ENCODE peak calls at places on chromosomes 6 and 20, in four cellular contexts. F is HCT116, S is left ventricle myocardium inferior, M is sigmoid colon. P is an unnamed sample.

GRCh38 chr6:12614468-12614867 is 102.1 kb upstream of the PHACTR1 start:
- DNase-seq in F (no peak), S (no peak), M (no peak), P (no peak)

GRCh38 chr6:160733045-160733646 is 31.1 kb downstream of the PLG start:
- DNase-seq in F (peak), S (no peak), M (no peak), P (peak)

GRCh38 chr6:111096246-111096645 is 8.9 kb downstream of the SLC16A10 start:
- DNase-seq in F (no peak), S (no peak), M (no peak), P (peak)

GRCh38 chr20:34022154-34022842 is 28.6 kb downstream of the RALY start:
- DNase-seq in F (peak), S (no peak), M (no peak), P (no peak)

GRCh38 chr6:43924222-43924702 is 154.3 kb downstream of the VEGFA start:
- DNase-seq in F (no peak), S (peak), M (peak), P (no peak)

GRCh38 chr20:25389858-25390537 is 637 bp downstream of the ABHD12 start:
- DNase-seq in F (no peak), S (peak), M (peak), P (peak)

GRCh38 chr20:58854638-58855471 is 2.3 kb downstream of the GNAS start:
- DNase-seq in F (no peak), S (no peak), M (no peak), P (no peak)

GRCh38 chr6:15389079-15389758 is 143.3 kb downstream of the JARID2 start:
- DNase-seq in F (no peak), S (no peak), M (peak), P (no peak)

GRCh38 chr6:29552512-29553051 is 7.0 kb downstream of the UBD start:
- DNase-seq in F (peak), S (no peak), M (no peak), P (no peak)

GRCh38 chr6:166958926-166959861 is 2.8 kb upstream of the RNASET2 start:
- DNase-seq in F (no peak), S (no peak), M (no peak), P (peak)

GRCh38 chr20:37903317-37904007 is 535 bp downstream of the VSTM2L start:
- DNase-seq in F (no peak), S (no peak), M (no peak), P (no peak)

GRCh38 chr20:64188682-64189529 is 24.7 kb downstream of the MYT1 start:
- DNase-seq in F (peak), S (no peak), M (no peak), P (peak)

GRCh38 chr20:13325033-13325432 is 104.0 kb downstream of the ISM1 start:
- DNase-seq in F (peak), S (no peak), M (no peak), P (no peak)

GRCh38 chr20:59077705-59078104 is 35.1 kb upstream of the PRELID3B start:
- DNase-seq in F (no peak), S (no peak), M (no peak), P (no peak)

GRCh38 chr20:23294166-23294565 is 56.4 kb upstream of the NXT1 start:
- DNase-seq in F (no peak), S (no peak), M (peak), P (no peak)

GRCh38 chr6:1527098-1527497 is 82.6 kb upstream of the FOXC1 start:
- DNase-seq in F (no peak), S (peak), M (no peak), P (peak)

GRCh38 chr6:17907467-17908229 is 79.8 kb downstream of the KIF13A start:
- DNase-seq in F (peak), S (peak), M (peak), P (peak)

GRCh38 chr6:34834789-34835518 is 43.1 kb downstream of the BLTP3A start:
- DNase-seq in F (no peak), S (no peak), M (no peak), P (no peak)

DNA sequence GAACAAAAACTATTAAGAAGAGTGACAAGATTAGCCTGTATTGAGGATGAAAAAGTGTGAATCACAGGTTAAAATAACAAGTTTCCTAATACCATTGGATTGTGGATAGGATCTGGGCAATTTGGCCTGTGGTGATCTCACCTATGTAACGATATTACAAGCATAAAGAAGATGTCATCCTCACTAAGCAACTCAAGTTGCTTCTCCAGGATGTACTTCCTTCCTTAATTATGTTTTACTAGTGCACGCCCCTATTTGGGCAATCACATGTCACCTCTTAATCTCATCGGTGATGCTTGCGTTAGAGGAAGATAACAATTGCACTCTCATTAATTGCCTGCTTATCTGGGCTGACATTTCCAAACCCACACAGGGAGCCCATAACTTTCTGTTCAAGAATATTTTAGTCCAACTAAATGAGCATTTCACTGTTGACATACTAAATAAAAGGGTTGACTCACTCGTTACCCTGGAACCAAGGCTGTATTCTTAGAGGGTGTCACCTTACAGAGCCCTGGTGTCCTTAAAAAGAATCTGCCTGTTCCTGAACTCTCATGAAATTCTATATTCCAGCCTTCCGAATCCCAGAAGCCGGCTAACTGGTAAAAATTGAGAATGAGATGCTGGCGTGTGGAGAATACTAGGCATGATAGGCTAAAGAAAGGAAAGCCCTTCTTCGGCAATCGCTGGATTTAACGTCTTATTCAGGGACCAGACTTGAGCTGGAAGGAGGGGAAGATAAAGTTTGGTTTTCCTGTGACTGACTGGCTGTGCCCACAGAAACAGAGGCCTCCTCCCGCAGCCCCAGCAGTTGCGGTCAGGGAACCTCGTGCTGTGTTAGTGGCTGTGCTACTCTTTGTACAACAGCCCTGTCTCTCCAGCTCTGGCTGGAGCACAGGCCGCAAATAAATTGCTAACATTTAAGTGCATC is 88.3 kb upstream of the ATXN1 start:
- DNase-seq in F (no peak), S (no peak), M (no peak), P (peak)
- H3K4me3 ChIP-seq in F (no peak), S (no peak), M (no peak), P (no peak)

DNA sequence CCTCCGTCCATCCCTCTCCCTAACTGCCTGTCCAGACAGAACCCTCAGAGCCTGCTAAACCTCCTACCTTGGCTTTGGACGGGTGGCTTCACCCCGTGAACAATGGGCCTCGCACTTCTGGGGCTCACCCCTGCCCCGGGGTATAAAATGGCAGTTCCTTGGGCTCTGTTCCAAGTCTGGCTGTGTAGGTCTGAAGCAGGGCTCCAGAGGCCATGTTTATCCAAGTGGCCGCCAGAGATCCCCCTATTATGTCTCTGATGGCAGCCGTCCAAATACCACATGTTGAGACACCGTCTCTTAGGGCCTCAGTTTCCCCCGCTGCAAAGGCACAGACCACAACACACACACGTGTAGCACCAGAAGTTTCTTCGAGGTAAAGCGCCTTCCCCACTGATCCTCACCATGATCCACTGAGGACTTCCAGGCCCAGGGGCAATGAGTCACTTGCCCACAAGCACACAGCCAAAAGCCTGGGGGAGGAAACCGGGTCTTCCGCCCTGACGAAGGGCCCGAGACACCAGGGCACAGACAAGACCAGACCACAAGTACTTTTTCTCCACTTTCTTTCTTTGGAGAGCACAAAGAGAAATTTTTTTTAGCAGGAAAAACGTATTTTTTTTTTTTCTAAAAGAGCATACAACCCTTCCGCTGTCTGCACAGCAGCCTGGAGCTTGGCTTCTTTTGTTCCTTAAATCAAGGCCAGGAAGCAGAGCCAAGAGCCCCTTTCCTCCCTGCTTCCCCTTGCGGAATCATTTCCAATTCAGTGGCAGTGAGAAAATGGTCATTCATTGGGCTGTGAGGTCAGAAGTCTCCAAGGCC is 11.8 kb downstream of the CPNE5 start:
- DNase-seq in F (no peak), S (no peak), M (peak), P (no peak)
- H3K27ac ChIP-seq in F (no peak), S (peak), M (peak), P (no peak)

DNA sequence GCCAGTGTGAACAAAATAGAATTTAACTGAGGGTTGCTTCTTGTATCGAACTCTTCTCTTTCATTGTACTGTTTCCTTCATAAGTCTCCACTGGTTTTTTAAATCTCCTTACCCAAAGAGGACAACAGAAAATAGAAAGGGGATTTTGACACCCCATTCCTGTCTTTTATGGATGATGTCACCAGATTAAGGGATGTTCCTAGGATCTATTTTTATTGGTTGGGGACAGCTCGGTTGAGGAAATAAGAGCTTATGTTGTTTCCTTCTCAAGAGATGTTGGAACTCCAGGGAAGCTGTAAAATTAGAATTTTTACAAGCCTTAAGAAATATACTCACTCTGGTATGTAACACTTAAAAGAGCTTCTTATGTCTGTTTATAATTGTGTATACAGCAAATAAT is 171.5 kb downstream of the PHF3 start:
- DNase-seq in F (no peak), S (no peak), M (no peak), P (no peak)
- H3K4me3 ChIP-seq in F (no peak), S (no peak), M (no peak), P (no peak)

DNA sequence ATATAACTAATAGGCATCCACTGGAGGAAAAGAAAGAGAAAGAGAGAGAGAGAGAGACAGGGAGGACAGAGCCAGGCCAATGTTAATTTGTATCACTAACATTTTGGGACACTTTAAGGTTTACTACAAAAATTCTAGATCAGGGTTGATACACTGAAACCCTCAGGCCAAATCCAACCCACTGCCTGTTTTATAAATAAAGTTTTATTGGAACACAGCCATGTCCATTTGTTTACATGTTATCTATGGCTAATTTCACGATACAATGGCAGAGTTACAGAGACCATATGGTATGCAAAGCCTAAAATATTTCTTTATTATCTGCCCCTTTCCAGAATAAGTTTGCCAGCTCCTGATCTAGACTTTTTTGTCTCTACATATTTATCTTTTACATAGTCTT is 263.9 kb downstream of the ZNF217 start:
- DNase-seq in F (no peak), S (no peak), M (no peak), P (no peak)
- H3K27ac ChIP-seq in F (no peak), S (no peak), M (no peak), P (no peak)

GRCh38 chr6:47248446-47248845 is 61.3 kb downstream of the TNFRSF21 start:
- DNase-seq in F (no peak), S (no peak), M (no peak), P (no peak)

GRCh38 chr6:47250302-47250701 is 59.4 kb downstream of the TNFRSF21 start:
- DNase-seq in F (no peak), S (no peak), M (no peak), P (no peak)

GRCh38 chr6:47247227-47247797 is 62.4 kb downstream of the TNFRSF21 start:
- DNase-seq in F (no peak), S (no peak), M (peak), P (no peak)

GRCh38 chr6:47245745-47246371 is 63.8 kb downstream of the TNFRSF21 start:
- DNase-seq in F (no peak), S (no peak), M (no peak), P (no peak)

GRCh38 chr6:47246556-47246955 is 63.1 kb downstream of the TNFRSF21 start:
- DNase-seq in F (no peak), S (no peak), M (no peak), P (no peak)
- H3K4me3 ChIP-seq in F (no peak), S (no peak), M (no peak), P (no peak)

GRCh38 chr20:50251383-50251748 is 60.7 kb downstream of the CEBPB start:
- DNase-seq in F (no peak), S (no peak), M (no peak), P (no peak)

GRCh38 chr20:50250748-50251382 is 60.2 kb downstream of the CEBPB start:
- DNase-seq in F (no peak), S (no peak), M (no peak), P (no peak)

GRCh38 chr20:50254466-50255079 is 63.9 kb downstream of the CEBPB start:
- DNase-seq in F (no peak), S (no peak), M (no peak), P (no peak)

GRCh38 chr20:50251992-50252491 is 61.4 kb downstream of the CEBPB start:
- DNase-seq in F (no peak), S (no peak), M (no peak), P (no peak)

DNA sequence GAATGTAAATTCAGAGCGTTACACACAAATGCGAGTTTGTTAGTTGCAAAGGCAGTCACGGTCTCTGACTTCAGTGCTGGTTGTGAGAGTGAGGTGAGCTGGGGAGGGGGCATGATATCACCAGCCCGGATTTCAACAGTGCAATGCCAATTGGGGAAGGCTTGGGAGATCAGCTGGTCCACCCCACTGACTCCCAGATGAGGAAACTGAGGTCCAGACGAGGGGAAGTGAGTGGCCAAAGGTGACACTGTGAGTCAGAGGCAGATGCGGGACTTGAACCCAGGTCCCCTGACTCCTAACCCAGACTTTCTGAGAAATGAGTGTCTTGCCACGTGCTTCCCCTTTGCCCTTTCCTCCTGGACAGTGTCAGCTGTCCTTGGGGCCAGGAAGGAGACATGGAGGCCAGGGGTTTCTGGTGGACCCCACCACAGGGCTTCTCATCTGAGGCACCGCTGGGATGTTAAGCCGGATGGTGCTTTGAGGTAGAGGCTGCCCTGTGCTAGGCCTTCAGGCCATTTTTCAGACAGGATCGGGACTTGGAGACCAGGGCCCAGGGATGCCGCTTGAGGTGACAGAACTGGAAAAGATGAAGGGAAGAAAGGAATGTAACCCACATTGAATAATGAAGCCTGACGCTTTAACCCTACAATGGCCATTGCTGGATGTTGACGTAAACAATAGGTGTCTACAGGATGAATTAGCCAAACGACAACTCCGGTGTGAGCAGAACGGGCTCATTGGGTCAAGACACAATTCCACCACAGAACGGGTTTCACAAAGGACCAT is 62.3 kb downstream of the CEBPB start:
- DNase-seq in F (no peak), S (no peak), M (no peak), P (no peak)
- H3K27ac ChIP-seq in F (no peak), S (no peak), M (no peak), P (no peak)

P was measured in colonic mucosa.